ENCODE peak calls at places on chromosome 2, in ten cellular contexts. One of them, this sample, is unnamed.

GRCh38 chr2:191612496-191612895 is 65.4 kb upstream of the NABP1 start:
- DNase-seq in heart right ventricle: no peak
- DNase-seq in GOT3: no peak
- DNase-seq in activated CD8-positive, alpha-beta T cell treated with anti-CD3 and anti-CD28 coated beads for 36 hours: no peak
- DNase-seq in naive thymus-derived CD8-positive, alpha-beta T cell: no peak
- DNase-seq in A549: peak; percentile 66
- DNase-seq in AG08396: peak; percentile 36
- DNase-seq in GM12891: no peak
- DNase-seq in psoas muscle: no peak
- DNase-seq in cardiac fibroblast: peak; percentile 97
- DNase-seq in this sample: no peak

GRCh38 chr2:235026649-235027557 is 75.1 kb downstream of the SH3BP4 start:
- DNase-seq in heart right ventricle: peak; percentile 60
- DNase-seq in A549: peak; percentile 81
- DNase-seq in naive thymus-derived CD8-positive, alpha-beta T cell: peak; percentile 26
- DNase-seq in AG08396: peak; percentile 26
- DNase-seq in cardiac fibroblast: peak; percentile 68
- DNase-seq in GM12891: no peak
- DNase-seq in activated CD8-positive, alpha-beta T cell treated with anti-CD3 and anti-CD28 coated beads for 36 hours: no peak
- DNase-seq in GOT3: no peak
- DNase-seq in psoas muscle: peak; percentile 77
- DNase-seq in this sample: no peak

GRCh38 chr2:237706257-237706656 is 78.9 kb downstream of the LRRFIP1 start:
- DNase-seq in GOT3: no peak
- DNase-seq in GM12891: no peak
- DNase-seq in psoas muscle: no peak
- DNase-seq in cardiac fibroblast: no peak
- DNase-seq in A549: no peak
- DNase-seq in naive thymus-derived CD8-positive, alpha-beta T cell: no peak
- DNase-seq in AG08396: no peak
- DNase-seq in heart right ventricle: no peak
- DNase-seq in activated CD8-positive, alpha-beta T cell treated with anti-CD3 and anti-CD28 coated beads for 36 hours: no peak
- DNase-seq in this sample: no peak

GRCh38 chr2:197803033-197803444 is 1.4 kb upstream of the PLCL1 start:
- DNase-seq in psoas muscle: no peak
- DNase-seq in activated CD8-positive, alpha-beta T cell treated with anti-CD3 and anti-CD28 coated beads for 36 hours: peak; percentile 33
- DNase-seq in heart right ventricle: peak; percentile 43
- DNase-seq in cardiac fibroblast: peak; percentile 76
- DNase-seq in naive thymus-derived CD8-positive, alpha-beta T cell: no peak
- DNase-seq in A549: peak; percentile 53
- DNase-seq in GOT3: no peak
- DNase-seq in GM12891: no peak
- DNase-seq in AG08396: peak; percentile 67
- DNase-seq in this sample: peak; percentile 66

GRCh38 chr2:167749641-167750040 is 497.8 kb downstream of the STK39 start:
- DNase-seq in GM12891: no peak
- DNase-seq in AG08396: no peak
- DNase-seq in heart right ventricle: no peak
- DNase-seq in psoas muscle: no peak
- DNase-seq in naive thymus-derived CD8-positive, alpha-beta T cell: no peak
- DNase-seq in activated CD8-positive, alpha-beta T cell treated with anti-CD3 and anti-CD28 coated beads for 36 hours: no peak
- DNase-seq in cardiac fibroblast: no peak
- DNase-seq in GOT3: no peak
- DNase-seq in A549: no peak
- DNase-seq in this sample: no peak

GRCh38 chr2:160411167-160411566 is 82.4 kb downstream of the RBMS1 start:
- DNase-seq in cardiac fibroblast: peak; percentile 74
- DNase-seq in A549: no peak
- DNase-seq in AG08396: peak; percentile 51
- DNase-seq in activated CD8-positive, alpha-beta T cell treated with anti-CD3 and anti-CD28 coated beads for 36 hours: peak; percentile 68
- DNase-seq in GOT3: no peak
- DNase-seq in heart right ventricle: no peak
- DNase-seq in psoas muscle: no peak
- DNase-seq in naive thymus-derived CD8-positive, alpha-beta T cell: no peak
- DNase-seq in GM12891: no peak
- DNase-seq in this sample: no peak

GRCh38 chr2:83462881-83463280 is 996.2 kb downstream of the SUCLG1 start:
- DNase-seq in GOT3: no peak
- DNase-seq in AG08396: no peak
- DNase-seq in cardiac fibroblast: no peak
- DNase-seq in activated CD8-positive, alpha-beta T cell treated with anti-CD3 and anti-CD28 coated beads for 36 hours: no peak
- DNase-seq in A549: no peak
- DNase-seq in GM12891: no peak
- DNase-seq in heart right ventricle: no peak
- DNase-seq in naive thymus-derived CD8-positive, alpha-beta T cell: no peak
- DNase-seq in psoas muscle: no peak
- DNase-seq in this sample: no peak

GRCh38 chr2:164000171-164000570 is 264.4 kb upstream of the FIGN start:
- DNase-seq in psoas muscle: no peak
- DNase-seq in GM12891: no peak
- DNase-seq in activated CD8-positive, alpha-beta T cell treated with anti-CD3 and anti-CD28 coated beads for 36 hours: no peak
- DNase-seq in A549: no peak
- DNase-seq in cardiac fibroblast: peak; percentile 8
- DNase-seq in naive thymus-derived CD8-positive, alpha-beta T cell: no peak
- DNase-seq in AG08396: no peak
- DNase-seq in heart right ventricle: no peak
- DNase-seq in GOT3: no peak
- DNase-seq in this sample: no peak

GRCh38 chr2:231567159-231567558 is 25.5 kb upstream of the TEX44 start:
- DNase-seq in cardiac fibroblast: no peak
- DNase-seq in GOT3: no peak
- DNase-seq in psoas muscle: no peak
- DNase-seq in AG08396: no peak
- DNase-seq in heart right ventricle: no peak
- DNase-seq in activated CD8-positive, alpha-beta T cell treated with anti-CD3 and anti-CD28 coated beads for 36 hours: no peak
- DNase-seq in naive thymus-derived CD8-positive, alpha-beta T cell: no peak
- DNase-seq in GM12891: no peak
- DNase-seq in A549: no peak
- DNase-seq in this sample: no peak

GRCh38 chr2:8453904-8454302 is 228.0 kb upstream of the ID2 start:
- DNase-seq in AG08396: peak; percentile 38
- DNase-seq in A549: no peak
- DNase-seq in psoas muscle: no peak
- DNase-seq in naive thymus-derived CD8-positive, alpha-beta T cell: no peak
- DNase-seq in activated CD8-positive, alpha-beta T cell treated with anti-CD3 and anti-CD28 coated beads for 36 hours: no peak
- DNase-seq in GM12891: no peak
- DNase-seq in heart right ventricle: no peak
- DNase-seq in cardiac fibroblast: no peak
- DNase-seq in GOT3: no peak
- DNase-seq in this sample: no peak

GRCh38 chr2:63950414-63950813 is 68.8 kb downstream of the VPS54 start:
- DNase-seq in heart right ventricle: no peak
- DNase-seq in naive thymus-derived CD8-positive, alpha-beta T cell: no peak
- DNase-seq in psoas muscle: no peak
- DNase-seq in AG08396: no peak
- DNase-seq in GOT3: no peak
- DNase-seq in A549: no peak
- DNase-seq in GM12891: no peak
- DNase-seq in activated CD8-positive, alpha-beta T cell treated with anti-CD3 and anti-CD28 coated beads for 36 hours: no peak
- DNase-seq in cardiac fibroblast: no peak
- DNase-seq in this sample: no peak

GRCh38 chr2:62999905-63000304 is 50.7 kb upstream of the OTX1 start:
- DNase-seq in GOT3: no peak
- DNase-seq in AG08396: peak; percentile 13
- DNase-seq in A549: peak; percentile 55
- DNase-seq in activated CD8-positive, alpha-beta T cell treated with anti-CD3 and anti-CD28 coated beads for 36 hours: no peak
- DNase-seq in heart right ventricle: peak; percentile 32
- DNase-seq in naive thymus-derived CD8-positive, alpha-beta T cell: no peak
- DNase-seq in GM12891: no peak
- DNase-seq in cardiac fibroblast: peak; percentile 56
- DNase-seq in psoas muscle: peak; percentile 45
- DNase-seq in this sample: no peak

GRCh38 chr2:192230864-192231453 is 36.2 kb upstream of the TMEFF2 start:
- DNase-seq in GOT3: no peak
- DNase-seq in psoas muscle: no peak
- DNase-seq in naive thymus-derived CD8-positive, alpha-beta T cell: no peak
- DNase-seq in activated CD8-positive, alpha-beta T cell treated with anti-CD3 and anti-CD28 coated beads for 36 hours: no peak
- DNase-seq in A549: no peak
- DNase-seq in GM12891: no peak
- DNase-seq in AG08396: no peak
- DNase-seq in heart right ventricle: no peak
- DNase-seq in cardiac fibroblast: no peak
- DNase-seq in this sample: no peak

GRCh38 chr2:184339966-184340365 is 258.4 kb upstream of the ZNF804A start:
- DNase-seq in AG08396: no peak
- DNase-seq in activated CD8-positive, alpha-beta T cell treated with anti-CD3 and anti-CD28 coated beads for 36 hours: no peak
- DNase-seq in A549: no peak
- DNase-seq in psoas muscle: no peak
- DNase-seq in cardiac fibroblast: no peak
- DNase-seq in heart right ventricle: no peak
- DNase-seq in GOT3: no peak
- DNase-seq in naive thymus-derived CD8-positive, alpha-beta T cell: no peak
- DNase-seq in GM12891: no peak
- DNase-seq in this sample: no peak

GRCh38 chr2:152542995-152543481 is 174.2 kb downstream of the PRPF40A start:
- DNase-seq in AG08396: peak; percentile 66
- DNase-seq in GM12891: no peak
- DNase-seq in cardiac fibroblast: peak; percentile 96
- DNase-seq in GOT3: no peak
- DNase-seq in activated CD8-positive, alpha-beta T cell treated with anti-CD3 and anti-CD28 coated beads for 36 hours: no peak
- DNase-seq in heart right ventricle: no peak
- DNase-seq in psoas muscle: no peak
- DNase-seq in A549: peak; percentile 69
- DNase-seq in naive thymus-derived CD8-positive, alpha-beta T cell: no peak
- DNase-seq in this sample: peak; percentile 14

GRCh38 chr2:46073540-46074018 is 223.6 kb upstream of the EPAS1 start:
- DNase-seq in GOT3: peak; percentile 15
- DNase-seq in heart right ventricle: no peak
- DNase-seq in GM12891: no peak
- DNase-seq in AG08396: peak; percentile 80
- DNase-seq in activated CD8-positive, alpha-beta T cell treated with anti-CD3 and anti-CD28 coated beads for 36 hours: no peak
- DNase-seq in cardiac fibroblast: peak; percentile 94
- DNase-seq in naive thymus-derived CD8-positive, alpha-beta T cell: no peak
- DNase-seq in A549: peak; percentile 80
- DNase-seq in psoas muscle: no peak
- DNase-seq in this sample: peak; percentile 74

GRCh38 chr2:148861367-148861766 is 13.7 kb upstream of the KIF5C start:
- DNase-seq in AG08396: no peak
- DNase-seq in cardiac fibroblast: no peak
- DNase-seq in GM12891: no peak
- DNase-seq in psoas muscle: no peak
- DNase-seq in heart right ventricle: no peak
- DNase-seq in GOT3: no peak
- DNase-seq in naive thymus-derived CD8-positive, alpha-beta T cell: no peak
- DNase-seq in activated CD8-positive, alpha-beta T cell treated with anti-CD3 and anti-CD28 coated beads for 36 hours: no peak
- DNase-seq in A549: no peak
- DNase-seq in this sample: no peak

GRCh38 chr2:86054539-86055082 is 51.1 kb downstream of the POLR1A start:
- DNase-seq in psoas muscle: no peak
- DNase-seq in GM12891: no peak
- DNase-seq in AG08396: no peak
- DNase-seq in heart right ventricle: no peak
- DNase-seq in activated CD8-positive, alpha-beta T cell treated with anti-CD3 and anti-CD28 coated beads for 36 hours: no peak
- DNase-seq in A549: no peak
- DNase-seq in GOT3: no peak
- DNase-seq in cardiac fibroblast: no peak
- DNase-seq in naive thymus-derived CD8-positive, alpha-beta T cell: no peak
- DNase-seq in this sample: no peak

GRCh38 chr2:43458002-43458628 is 137.7 kb downstream of the THADA start:
- DNase-seq in cardiac fibroblast: peak; percentile 87
- DNase-seq in GM12891: no peak
- DNase-seq in psoas muscle: no peak
- DNase-seq in AG08396: peak; percentile 23
- DNase-seq in GOT3: no peak
- DNase-seq in A549: peak; percentile 68
- DNase-seq in activated CD8-positive, alpha-beta T cell treated with anti-CD3 and anti-CD28 coated beads for 36 hours: no peak
- DNase-seq in heart right ventricle: no peak
- DNase-seq in naive thymus-derived CD8-positive, alpha-beta T cell: no peak
- DNase-seq in this sample: no peak

GRCh38 chr2:104744537-104744936 is 109.4 kb upstream of the POU3F3 start:
- DNase-seq in psoas muscle: no peak
- DNase-seq in heart right ventricle: no peak
- DNase-seq in A549: no peak
- DNase-seq in naive thymus-derived CD8-positive, alpha-beta T cell: no peak
- DNase-seq in activated CD8-positive, alpha-beta T cell treated with anti-CD3 and anti-CD28 coated beads for 36 hours: no peak
- DNase-seq in cardiac fibroblast: no peak
- DNase-seq in AG08396: no peak
- DNase-seq in GOT3: no peak
- DNase-seq in GM12891: no peak
- DNase-seq in this sample: no peak

GRCh38 chr2:102304268-102304667 is 7.1 kb upstream of the IL1RL1 start:
- DNase-seq in AG08396: no peak
- DNase-seq in heart right ventricle: no peak
- DNase-seq in A549: no peak
- DNase-seq in GOT3: no peak
- DNase-seq in GM12891: no peak
- DNase-seq in activated CD8-positive, alpha-beta T cell treated with anti-CD3 and anti-CD28 coated beads for 36 hours: no peak
- DNase-seq in cardiac fibroblast: peak; percentile 86
- DNase-seq in naive thymus-derived CD8-positive, alpha-beta T cell: no peak
- DNase-seq in psoas muscle: no peak
- DNase-seq in this sample: no peak

GRCh38 chr2:217928324-217929293 is 74.2 kb downstream of the TNS1 start:
- DNase-seq in heart right ventricle: no peak
- DNase-seq in cardiac fibroblast: peak; percentile 59
- DNase-seq in GM12891: no peak
- DNase-seq in activated CD8-positive, alpha-beta T cell treated with anti-CD3 and anti-CD28 coated beads for 36 hours: no peak
- DNase-seq in A549: no peak
- DNase-seq in naive thymus-derived CD8-positive, alpha-beta T cell: no peak
- DNase-seq in AG08396: no peak
- DNase-seq in psoas muscle: no peak
- DNase-seq in GOT3: no peak
- DNase-seq in this sample: no peak

GRCh38 chr2:64232266-64232665 is 88.0 kb upstream of the PELI1 start:
- DNase-seq in A549: no peak
- DNase-seq in AG08396: no peak
- DNase-seq in cardiac fibroblast: no peak
- DNase-seq in GOT3: no peak
- DNase-seq in GM12891: no peak
- DNase-seq in psoas muscle: no peak
- DNase-seq in heart right ventricle: no peak
- DNase-seq in activated CD8-positive, alpha-beta T cell treated with anti-CD3 and anti-CD28 coated beads for 36 hours: no peak
- DNase-seq in naive thymus-derived CD8-positive, alpha-beta T cell: no peak
- DNase-seq in this sample: no peak

GRCh38 chr2:235765181-235765820 is 271.5 kb downstream of the AGAP1 start:
- DNase-seq in GM12891: no peak
- DNase-seq in GOT3: peak; percentile 28
- DNase-seq in AG08396: peak; percentile 45
- DNase-seq in naive thymus-derived CD8-positive, alpha-beta T cell: no peak
- DNase-seq in psoas muscle: no peak
- DNase-seq in activated CD8-positive, alpha-beta T cell treated with anti-CD3 and anti-CD28 coated beads for 36 hours: no peak
- DNase-seq in heart right ventricle: no peak
- DNase-seq in cardiac fibroblast: peak; percentile 77
- DNase-seq in A549: peak; percentile 60
- DNase-seq in this sample: no peak

GRCh38 chr2:20223345-20224190 is 1.4 kb downstream of the SDC1 start:
- DNase-seq in psoas muscle: no peak
- DNase-seq in A549: peak; percentile 77
- DNase-seq in naive thymus-derived CD8-positive, alpha-beta T cell: no peak
- DNase-seq in heart right ventricle: no peak
- DNase-seq in activated CD8-positive, alpha-beta T cell treated with anti-CD3 and anti-CD28 coated beads for 36 hours: peak; percentile 6
- DNase-seq in GOT3: no peak
- DNase-seq in GM12891: no peak
- DNase-seq in cardiac fibroblast: peak; percentile 51
- DNase-seq in AG08396: peak; percentile 79
- DNase-seq in this sample: peak; percentile 97

GRCh38 chr2:72211777-72212515 is 64.3 kb upstream of the CYP26B1 start:
- DNase-seq in psoas muscle: no peak
- DNase-seq in naive thymus-derived CD8-positive, alpha-beta T cell: no peak
- DNase-seq in activated CD8-positive, alpha-beta T cell treated with anti-CD3 and anti-CD28 coated beads for 36 hours: no peak
- DNase-seq in heart right ventricle: no peak
- DNase-seq in GOT3: no peak
- DNase-seq in GM12891: no peak
- DNase-seq in AG08396: peak; percentile 16
- DNase-seq in cardiac fibroblast: no peak
- DNase-seq in A549: no peak
- DNase-seq in this sample: no peak

GRCh38 chr2:23456881-23457760 is 72.1 kb downstream of the KLHL29 start:
- DNase-seq in activated CD8-positive, alpha-beta T cell treated with anti-CD3 and anti-CD28 coated beads for 36 hours: no peak
- DNase-seq in cardiac fibroblast: peak; percentile 63
- DNase-seq in GM12891: no peak
- DNase-seq in AG08396: peak; percentile 41
- DNase-seq in GOT3: no peak
- DNase-seq in naive thymus-derived CD8-positive, alpha-beta T cell: no peak
- DNase-seq in heart right ventricle: no peak
- DNase-seq in psoas muscle: no peak
- DNase-seq in A549: no peak
- DNase-seq in this sample: no peak

This sample was measured in SK-N-SH.